ENCODE peak calls at places on chromosomes 2 and 18, in nine cellular contexts. Q is T-helper 17 cell; O is RKO; V is brain microvascular endothelial cell; L is T-cell; P is neural crest cell; H is stimulated activated CD4-positive, alpha-beta T cell treated with anti-CD3 and anti-CD28 coated beads, Interleukin-1b, Interleukin-23, amount 100 ng/mL, for 4 hours; F is activated gamma-delta T cell; Z is AG08396. M is an unnamed sample.

GRCh38 chr2:223852281-223852795 is 15.0 kb upstream of the AP1S3 start:
- DNase-seq in Q (no peak), O (no peak), V (no peak), L (no peak), P (no peak), H (no peak), F (no peak), Z (no peak), M (no peak)

GRCh38 chr2:1654696-1655374 is 89.5 kb downstream of the PXDN start:
- DNase-seq in Q (no peak), O (no peak), V (peak; percentile 53), L (no peak), P (no peak), H (no peak), F (no peak), Z (no peak), M (no peak)

GRCh38 chr18:7921938-7922587 is 354.9 kb downstream of the PTPRM start:
- DNase-seq in Q (no peak), O (no peak), V (peak; percentile 59), L (no peak), P (no peak), H (no peak), F (no peak), Z (peak; percentile 29), M (no peak)

GRCh38 chr18:22432672-22433137 is 15.0 kb upstream of the CTAGE1 start:
- DNase-seq in Q (no peak), O (peak; percentile 75), V (peak; percentile 97), L (no peak), P (no peak), H (no peak), F (no peak), Z (peak; percentile 89), M (no peak)

GRCh38 chr18:50161806-50162205 is 33.1 kb downstream of the MYO5B start:
- DNase-seq in Q (no peak), O (no peak), V (no peak), L (no peak), P (no peak), H (no peak), F (no peak), Z (no peak), M (no peak)

GRCh38 chr2:236769981-236770671 is 200.5 kb downstream of the ACKR3 start:
- DNase-seq in Q (no peak), O (peak; percentile 85), V (peak; percentile 100), L (no peak), P (no peak), H (no peak), F (no peak), Z (peak; percentile 57), M (no peak)

GRCh38 chr2:127649100-127649611 is 3.2 kb downstream of the GPR17 start:
- DNase-seq in Q (no peak), O (no peak), V (no peak), L (no peak), P (no peak), H (no peak), F (no peak), Z (no peak), M (no peak)

GRCh38 chr2:7612969-7613368 is 695.8 kb downstream of the RNF144A start:
- DNase-seq in Q (no peak), O (no peak), V (peak; percentile 56), L (no peak), P (no peak), H (no peak), F (no peak), Z (no peak), M (no peak)

GRCh38 chr18:9803698-9804516 is 81.9 kb upstream of the TXNDC2 start:
- DNase-seq in Q (no peak), O (no peak), V (no peak), L (no peak), P (no peak), H (no peak), F (no peak), Z (no peak), M (no peak)

GRCh38 chr2:31401580-31401979 is 13.0 kb downstream of the XDH start:
- DNase-seq in Q (no peak), O (peak; percentile 32), V (peak; percentile 94), L (no peak), P (no peak), H (no peak), F (no peak), Z (peak; percentile 80), M (no peak)

GRCh38 chr2:121245913-121246312 is 39.1 kb downstream of the TFCP2L1 start:
- DNase-seq in Q (no peak), O (no peak), V (no peak), L (no peak), P (no peak), H (no peak), F (no peak), Z (no peak), M (no peak)

GRCh38 chr2:8656811-8657210 is 25.0 kb upstream of the ID2 start:
- DNase-seq in Q (no peak), O (no peak), V (no peak), L (no peak), P (no peak), H (no peak), F (no peak), Z (no peak), M (no peak)

GRCh38 chr18:44627245-44627644 is 53.4 kb upstream of the SETBP1 start:
- DNase-seq in Q (no peak), O (peak; percentile 1), V (peak; percentile 44), L (no peak), P (no peak), H (no peak), F (no peak), Z (no peak), M (no peak)

GRCh38 chr2:182912518-182912915 is 46.1 kb upstream of the FRZB start:
- DNase-seq in Q (no peak), O (no peak), V (no peak), L (no peak), P (no peak), H (no peak), F (no peak), Z (no peak), M (no peak)

GRCh38 chr2:30177861-30178465 is 31.2 kb downstream of the YPEL5 start:
- DNase-seq in Q (no peak), O (no peak), V (no peak), L (no peak), P (no peak), H (no peak), F (no peak), Z (no peak), M (no peak)

GRCh38 chr2:213246665-213247281 is 37.5 kb upstream of the SPAG16 start:
- DNase-seq in Q (peak; percentile 33), O (peak; percentile 61), V (no peak), L (peak; percentile 6), P (peak; percentile 56), H (peak; percentile 30), F (no peak), Z (no peak), M (no peak)

GRCh38 chr2:239269173-239269865 is 131.5 kb downstream of the HDAC4 start:
- DNase-seq in Q (no peak), O (no peak), V (no peak), L (no peak), P (no peak), H (no peak), F (no peak), Z (no peak), M (no peak)

GRCh38 chr2:102147935-102148334 is 5.4 kb downstream of the IL1R1 start:
- DNase-seq in Q (no peak), O (no peak), V (peak; percentile 55), L (no peak), P (no peak), H (peak; percentile 20), F (no peak), Z (no peak), M (no peak)

GRCh38 chr2:74436111-74436803 is 5.5 kb downstream of the RTKN start:
- DNase-seq in Q (no peak), O (no peak), V (no peak), L (no peak), P (no peak), H (no peak), F (no peak), Z (no peak), M (no peak)

GRCh38 chr2:127423476-127423840 is 5.2 kb downstream of the PROC start:
- DNase-seq in Q (no peak), O (no peak), V (no peak), L (no peak), P (no peak), H (no peak), F (no peak), Z (peak; percentile 18), M (no peak)

GRCh38 chr2:95007822-95008221 is 17.7 kb upstream of the MAL start:
- DNase-seq in Q (no peak), O (no peak), V (no peak), L (no peak), P (no peak), H (no peak), F (no peak), Z (no peak), M (no peak)

GRCh38 chr2:218833023-218833609 is 1.5 kb upstream of the PRKAG3 start:
- DNase-seq in Q (no peak), O (no peak), V (no peak), L (no peak), P (no peak), H (no peak), F (no peak), Z (no peak), M (no peak)

GRCh38 chr18:49813071-49813320 is 337 bp downstream of the ACAA2 start:
- DNase-seq in Q (no peak), O (peak; percentile 52), V (peak; percentile 16), L (no peak), P (no peak), H (peak; percentile 7), F (peak; percentile 23), Z (peak; percentile 35), M (no peak)